ENCODE peak calls at places on chromosomes 16 and 17, in six cellular contexts. W is heart left ventricle, A is AG04450, L is RCC 7860, Q is mucosa of gallbladder, G is HAP-1. Y is an unnamed sample.

GRCh38 chr17:47615766-47616424 is 33.8 kb upstream of the KPNB1 start:
- DNase-seq in A (no peak), W (no peak), G (peak), L (peak), Q (no peak), Y (peak)

GRCh38 chr16:8998114-8998513 is 34.4 kb upstream of the USP7 start:
- DNase-seq in A (peak), G (no peak), W (no peak), Q (no peak), L (no peak), Y (no peak)

GRCh38 chr17:48878920-48879898 is 13.4 kb upstream of the ATP5MC1 start:
- DNase-seq in Q (peak), L (peak), G (peak), W (peak), A (peak), Y (peak)

GRCh38 chr16:69069504-69069903 is 35.9 kb upstream of the HAS3 start:
- DNase-seq in G (no peak), W (no peak), Q (no peak), A (no peak), L (no peak), Y (no peak)

GRCh38 chr16:51880776-51881175 is 666.2 kb downstream of the TOX3 start:
- DNase-seq in A (peak), G (no peak), Q (no peak), L (no peak), W (no peak), Y (peak)

GRCh38 chr17:4711671-4712111 is 1.3 kb downstream of the ARRB2 start:
- DNase-seq in A (no peak), L (no peak), W (peak), Q (peak), G (no peak), Y (no peak)

GRCh38 chr16:72856797-72857196 is 191.1 kb downstream of the ZFHX3 start:
- DNase-seq in W (no peak), L (peak), A (no peak), Q (no peak), G (no peak), Y (no peak)

GRCh38 chr17:964881-965280 is 14.7 kb downstream of the NXN start:
- DNase-seq in Q (no peak), A (no peak), G (no peak), W (no peak), L (no peak), Y (no peak)

Y was measured in kidney glomerular epithelial cell.